ENCODE peak calls at places on chromosome 5, in ten cellular contexts. J is upper lobe of right lung, X is epithelial cell of esophagus, Y is heart left ventricle, H is HCT116, M is brain microvascular endothelial cell, T is right atrium auricular region, Z is IMR-90, N is spleen, C is fibroblast of lung. A is an unnamed sample.

GRCh38 chr5:137896560-137896959 is 7.3 kb downstream of the PKD2L2 start:
- DNase-seq in N (no peak), H (no peak), Z (no peak), M (no peak), T (no peak), Y (no peak), C (no peak), J (no peak), X (peak), A (no peak)

GRCh38 chr5:135230326-135230925 is 168.6 kb downstream of the MACROH2A1 start:
- DNase-seq in X (peak), Y (no peak), N (no peak), C (peak), J (peak), Z (peak), H (no peak), M (peak), T (peak), A (peak)

GRCh38 chr5:136330353-136330913 is 34.9 kb downstream of the TRPC7 start:
- DNase-seq in H (no peak), T (no peak), X (no peak), C (no peak), Y (no peak), M (no peak), J (no peak), N (no peak), Z (no peak), A (no peak)

GRCh38 chr5:105506692-105507277 is 1944.2 kb upstream of the NUDT12 start:
- DNase-seq in C (peak), H (peak), Z (peak), N (no peak), X (peak), Y (no peak), J (no peak), T (no peak), M (peak), A (peak)

GRCh38 chr5:133475986-133476385 is 136.4 kb downstream of the FSTL4 start:
- DNase-seq in N (no peak), X (peak), T (no peak), M (no peak), C (no peak), H (no peak), Z (no peak), Y (no peak), J (no peak), A (no peak)

GRCh38 chr5:87383216-87383615 is 29.5 kb downstream of the CCNH start:
- DNase-seq in M (no peak), Z (peak), X (no peak), C (peak), T (no peak), N (no peak), J (no peak), H (no peak), Y (no peak), A (peak)

GRCh38 chr5:124630767-124631704 is 115.4 kb downstream of the ZNF608 start:
- DNase-seq in T (no peak), J (no peak), X (peak), C (peak), Y (no peak), N (no peak), Z (peak), H (no peak), M (peak), A (peak)

GRCh38 chr5:36877667-36878420 is 1.3 kb downstream of the NIPBL start:
- DNase-seq in X (peak), Y (no peak), J (no peak), Z (peak), M (peak), T (no peak), C (peak), H (peak), N (no peak), A (peak)

GRCh38 chr5:177568326-177568725 is 14.0 kb upstream of the FAM193B start:
- DNase-seq in T (no peak), Z (no peak), C (no peak), J (no peak), X (no peak), H (no peak), Y (no peak), M (no peak), N (no peak), A (no peak)

GRCh38 chr5:79151933-79152671 is 40.5 kb downstream of the BHMT start:
- DNase-seq in Z (no peak), X (no peak), C (no peak), N (no peak), T (no peak), J (no peak), Y (no peak), M (no peak), H (no peak), A (peak)

GRCh38 chr5:171978519-171978918 is 27.9 kb downstream of the FBXW11 start:
- DNase-seq in Y (no peak), N (no peak), H (no peak), T (no peak), Z (no peak), M (no peak), C (no peak), X (no peak), J (no peak), A (no peak)

GRCh38 chr5:1293416-1293996 is 1.4 kb downstream of the TERT start:
- DNase-seq in Y (no peak), N (peak), T (no peak), J (peak), H (no peak), Z (no peak), M (no peak), X (no peak), C (no peak), A (no peak)

GRCh38 chr5:1294839-1295649 is at the start of gene TERT:
- DNase-seq in H (no peak), J (peak), X (no peak), M (no peak), Z (no peak), T (no peak), Y (no peak), N (peak), C (no peak), A (no peak)

GRCh38 chr5:1297243-1297642 is 2.4 kb upstream of the TERT start:
- DNase-seq in T (no peak), N (no peak), M (no peak), J (peak), C (no peak), X (no peak), H (no peak), Y (no peak), Z (no peak), A (no peak)

GRCh38 chr5:1293997-1294838 is 650 bp downstream of the TERT start:
- DNase-seq in T (no peak), M (no peak), C (no peak), H (no peak), Z (no peak), J (no peak), X (no peak), N (peak), Y (no peak), A (no peak)

DNA sequence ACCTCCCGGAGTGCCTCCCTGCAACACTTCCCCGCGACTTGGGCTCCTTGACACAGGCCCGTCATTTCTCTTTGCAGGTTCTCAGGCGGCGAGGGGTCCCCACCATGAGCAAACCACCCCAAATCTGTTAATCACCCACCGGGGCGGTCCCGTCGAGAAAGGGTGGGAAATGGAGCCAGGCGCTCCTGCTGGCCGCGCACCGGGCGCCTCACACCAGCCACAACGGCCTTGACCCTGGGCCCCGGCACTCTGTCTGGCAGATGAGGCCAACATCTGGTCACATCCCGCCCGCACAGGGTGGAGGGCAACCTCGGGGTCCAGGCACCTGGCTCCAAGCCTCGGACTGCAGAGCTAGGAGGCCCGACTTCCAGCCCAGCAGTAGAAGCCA is 776 bp upstream of the TERT start:
- DNase-seq in M (no peak), H (no peak), N (peak), X (no peak), Z (no peak), J (peak), C (no peak), T (no peak), Y (no peak), A (no peak)
- H3K4me3 ChIP-seq in M (no peak), H (no peak), N (no peak), X (no peak), Z (no peak), J (no peak), C (no peak), T (no peak), Y (no peak), A (no peak)

DNA sequence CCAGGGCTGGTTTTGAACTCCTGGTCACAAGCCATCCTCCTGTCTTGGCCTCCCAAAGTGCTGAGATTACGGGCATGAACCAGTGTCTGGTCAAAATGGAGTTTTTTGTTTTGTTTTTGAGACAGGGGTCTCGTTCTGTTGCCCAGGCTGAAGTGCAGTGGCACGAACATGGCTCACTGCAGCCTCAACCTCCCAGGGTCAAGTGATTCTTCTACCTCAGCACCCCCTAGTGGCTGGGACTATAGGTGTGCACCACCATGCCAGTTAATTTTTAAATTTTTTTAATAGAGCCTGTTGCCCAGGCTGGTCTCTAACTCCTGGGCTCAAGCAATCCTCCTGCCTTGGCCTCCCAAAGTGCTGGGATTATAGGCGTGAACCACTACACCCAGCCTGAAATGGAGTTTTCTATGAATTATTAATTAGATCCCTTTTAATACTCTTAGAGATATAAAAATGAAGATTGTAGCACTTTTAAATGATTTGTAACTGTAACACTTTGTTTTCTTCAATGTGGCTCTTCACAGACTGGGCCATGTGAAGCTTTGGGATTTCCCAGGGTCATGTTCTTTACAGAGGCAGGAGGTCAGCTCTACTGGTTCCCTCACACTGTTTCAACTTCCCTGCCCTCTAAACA is 32.6 kb upstream of the SPARC start:
- DNase-seq in J (no peak), M (peak), Z (peak), C (peak), Y (peak), T (no peak), X (peak), H (no peak), N (no peak), A (peak)
- TF ChIP-seq CTCF in J (peak), M (peak), Z (peak), C (peak), Y (peak), T (peak), X (peak), H (peak), N (peak), A (peak)

GRCh38 chr5:122877518-122877917 is 32.1 kb downstream of the SNX24 start:
- DNase-seq in M (no peak), C (no peak), Z (no peak), J (no peak), T (no peak), Y (no peak), N (no peak), H (no peak), X (no peak), A (no peak)
- H3K4me3 ChIP-seq in M (no peak), C (no peak), Z (no peak), J (no peak), T (no peak), Y (no peak), N (no peak), H (no peak), X (no peak), A (no peak)

GRCh38 chr5:139193928-139194327 is 4.2 kb downstream of the SIL1 start:
- DNase-seq in Z (no peak), J (no peak), M (no peak), X (peak), C (peak), N (no peak), T (no peak), Y (no peak), H (no peak), A (no peak)
- TF ChIP-seq CTCF in Z (peak), J (peak), M (peak), X (peak), C (peak), N (no peak), T (peak), Y (no peak), H (peak), A (peak)

DNA sequence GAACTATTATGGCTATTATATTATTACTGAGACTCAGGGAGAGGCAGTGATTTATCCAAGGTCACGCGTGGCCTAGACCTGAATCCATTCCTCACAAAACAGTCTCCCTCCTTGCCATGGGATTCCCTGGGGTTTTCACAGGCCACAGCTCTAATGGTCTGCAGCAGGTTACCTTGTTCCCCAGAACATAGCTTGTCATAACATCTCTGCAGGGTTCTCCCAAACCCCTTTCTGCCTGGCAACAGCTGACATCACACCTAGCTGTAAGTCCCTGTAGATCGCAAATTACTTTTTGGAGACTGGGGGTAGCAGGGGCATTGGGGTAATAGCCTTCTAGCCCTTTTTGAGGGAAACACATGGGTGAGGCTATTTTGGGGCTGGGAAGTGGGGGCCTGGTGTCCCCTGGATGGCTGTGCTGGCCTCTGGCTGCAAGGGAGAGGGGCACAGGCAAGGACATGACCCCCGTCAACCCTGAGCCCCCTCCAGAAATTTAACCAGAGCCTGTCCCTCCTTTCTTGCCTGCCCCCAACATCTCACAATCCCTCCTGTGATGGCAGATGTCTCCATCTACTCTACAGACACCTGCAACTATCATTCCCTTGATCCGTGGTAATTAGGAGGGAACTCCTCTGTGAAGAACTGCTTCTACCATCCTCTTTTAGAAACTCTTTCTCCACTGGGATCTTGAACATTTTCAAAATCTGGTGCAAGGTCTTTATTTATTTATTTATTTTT is 1.3 kb downstream of the CD74 start:
- DNase-seq in Y (peak), J (peak), C (no peak), M (peak), T (no peak), X (peak), Z (peak), H (no peak), N (peak), A (no peak)
- H3K4me3 ChIP-seq in Y (peak), J (peak), C (no peak), M (no peak), T (peak), X (no peak), Z (no peak), H (no peak), N (peak), A (no peak)

DNA sequence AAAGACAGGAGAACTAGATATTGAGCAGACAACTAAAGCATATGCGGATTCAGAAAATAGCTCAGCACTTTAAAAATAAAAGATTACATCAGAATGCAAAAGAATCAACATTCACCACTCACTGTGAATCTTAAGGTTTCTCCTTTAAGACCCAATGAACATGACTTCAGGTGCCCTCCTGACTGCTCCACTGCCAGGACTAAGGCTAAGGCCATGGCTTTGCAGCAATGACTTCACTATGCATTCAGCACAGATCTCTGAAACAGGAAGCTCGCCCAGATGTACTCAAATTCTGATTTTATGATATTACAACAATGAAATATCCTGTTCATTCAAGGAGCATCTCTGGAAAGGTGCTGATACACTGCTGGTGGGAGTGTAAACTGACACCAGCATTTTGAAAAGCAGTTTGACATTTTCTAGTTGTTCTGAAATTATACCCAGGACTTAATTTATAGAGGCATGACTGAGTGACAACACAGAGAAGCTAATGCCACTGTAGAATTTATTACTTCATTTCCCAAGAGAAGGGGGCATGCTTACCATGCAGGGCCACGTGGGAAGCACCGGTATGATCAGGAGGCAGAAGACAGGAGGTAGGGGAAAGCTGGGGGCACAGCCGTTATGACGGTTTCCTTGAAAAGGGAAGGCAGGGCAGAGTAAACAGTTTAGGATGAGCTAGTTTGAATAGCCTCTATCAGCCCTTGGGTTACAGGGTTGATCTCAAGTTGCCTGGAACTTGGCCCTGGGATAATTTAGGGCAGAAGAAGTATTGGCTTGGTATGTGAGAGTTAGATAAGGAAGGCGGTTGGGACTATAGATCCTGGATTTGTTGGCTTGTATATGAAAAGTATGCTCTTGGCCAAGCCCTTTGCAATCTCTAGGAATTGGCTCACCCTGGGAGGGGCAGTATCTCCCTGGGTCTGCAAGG is 305.8 kb downstream of the ENC1 start:
- DNase-seq in T (no peak), H (no peak), N (no peak), Y (no peak), M (no peak), C (no peak), Z (no peak), X (no peak), J (no peak), A (no peak)
- TF ChIP-seq CTCF in T (no peak), H (no peak), N (no peak), Y (no peak), M (no peak), C (no peak), Z (no peak), X (no peak), J (no peak), A (no peak)

GRCh38 chr5:100537946-100538345 is 2.8 kb downstream of the FAM174A start:
- DNase-seq in J (no peak), C (no peak), Z (no peak), M (no peak), N (no peak), T (no peak), X (no peak), Y (no peak), H (no peak), A (no peak)
- H3K4me3 ChIP-seq in J (no peak), C (no peak), Z (no peak), M (no peak), N (no peak), T (no peak), X (no peak), Y (no peak), H (no peak), A (no peak)

GRCh38 chr5:179795049-179795862 is 1.5 kb downstream of the LTC4S start:
- DNase-seq in X (peak), H (no peak), M (no peak), N (peak), J (peak), C (no peak), Z (no peak), T (no peak), Y (no peak), A (no peak)

GRCh38 chr5:179797741-179798140 is 4.0 kb downstream of the LTC4S start:
- DNase-seq in T (no peak), M (no peak), J (no peak), C (no peak), X (no peak), N (peak), Y (no peak), H (no peak), Z (no peak), A (no peak)

GRCh38 chr5:179796877-179797608 is 3.3 kb downstream of the LTC4S start:
- DNase-seq in T (no peak), N (peak), X (no peak), C (no peak), Y (no peak), Z (no peak), J (no peak), H (no peak), M (no peak), A (no peak)

GRCh38 chr5:179794575-179794974 is 789 bp downstream of the LTC4S start:
- DNase-seq in Z (no peak), N (peak), J (no peak), H (no peak), C (no peak), T (no peak), Y (no peak), M (no peak), X (no peak), A (no peak)

GRCh38 chr5:179795863-179796833 is 2.4 kb downstream of the LTC4S start:
- DNase-seq in Z (peak), H (no peak), X (peak), T (peak), Y (peak), N (peak), M (peak), J (peak), C (peak), A (peak)
- TF ChIP-seq CTCF in Z (peak), H (peak), X (peak), T (peak), Y (peak), N (peak), M (peak), J (peak), C (peak), A (peak)

GRCh38 chr5:111966290-111966689 is 209.3 kb upstream of the NREP start:
- DNase-seq in Z (no peak), M (no peak), Y (no peak), J (no peak), X (no peak), N (no peak), H (no peak), C (no peak), T (no peak), A (no peak)

GRCh38 chr5:111962906-111963305 is 205.9 kb upstream of the NREP start:
- DNase-seq in Y (no peak), J (no peak), T (no peak), M (no peak), Z (no peak), H (no peak), X (no peak), N (no peak), C (no peak), A (no peak)

GRCh38 chr5:111963555-111963954 is 206.6 kb upstream of the NREP start:
- DNase-seq in M (no peak), X (no peak), Z (no peak), H (no peak), T (no peak), C (no peak), J (no peak), Y (no peak), N (no peak), A (no peak)

GRCh38 chr5:111968459-111968858 is 211.5 kb upstream of the NREP start:
- DNase-seq in T (no peak), X (no peak), Y (no peak), C (peak), J (no peak), Z (peak), H (no peak), M (no peak), N (no peak), A (peak)

GRCh38 chr5:111967463-111967862 is 210.5 kb upstream of the NREP start:
- DNase-seq in J (peak), X (no peak), H (no peak), M (no peak), N (peak), Y (no peak), T (no peak), C (no peak), Z (no peak), A (no peak)
- H3K4me3 ChIP-seq in J (no peak), X (no peak), H (no peak), M (no peak), N (no peak), Y (no peak), T (no peak), C (no peak), Z (no peak), A (no peak)

GRCh38 chr5:175687231-175687701 is 29.4 kb downstream of the HRH2 start:
- DNase-seq in X (no peak), Y (peak), M (no peak), C (no peak), T (no peak), Z (no peak), H (no peak), N (peak), J (peak), A (no peak)

GRCh38 chr5:175689147-175689991 is 31.5 kb downstream of the HRH2 start:
- DNase-seq in H (no peak), J (peak), M (peak), Z (no peak), C (no peak), T (peak), Y (no peak), N (peak), X (no peak), A (peak)

GRCh38 chr5:175686826-175687225 is 29.0 kb downstream of the HRH2 start:
- DNase-seq in H (no peak), J (no peak), T (no peak), C (no peak), X (no peak), Z (no peak), N (no peak), Y (no peak), M (no peak), A (no peak)

GRCh38 chr5:175690025-175690424 is 32.2 kb downstream of the HRH2 start:
- DNase-seq in C (no peak), Y (no peak), T (no peak), X (no peak), H (no peak), Z (no peak), J (peak), N (peak), M (no peak), A (no peak)

GRCh38 chr5:175688352-175689146 is 30.7 kb downstream of the HRH2 start:
- DNase-seq in Z (no peak), N (peak), J (peak), C (no peak), H (no peak), Y (no peak), T (no peak), M (no peak), X (no peak), A (no peak)
- TF ChIP-seq CTCF in Z (no peak), N (no peak), J (no peak), C (no peak), H (no peak), Y (no peak), T (no peak), M (no peak), X (no peak), A (no peak)

A was measured in fibroblast of villous mesenchyme.